ENCODE peak calls at places on chromosome 6, in ten cellular contexts. R, I, Q, U, V, L, F, Z, X and P are unnamed samples.

GRCh38 chr6:47047479-47048411 is 5.6 kb upstream of the ADGRF1 start:
- DNase-seq in F (peak; percentile 50), X (peak; percentile 47), Q (no peak), R (peak; percentile 72), L (peak; percentile 0), Z (peak; percentile 94), I (no peak), V (peak; percentile 90), U (peak; percentile 89), P (peak; percentile 73)

GRCh38 chr6:86963352-86963751 is 26.0 kb downstream of the HTR1E start:
- DNase-seq in Q (no peak), L (no peak), X (no peak), R (no peak), F (no peak), U (peak; percentile 25), V (no peak), I (no peak), Z (no peak), P (no peak)

GRCh38 chr6:147285087-147285855 is 81.1 kb downstream of the STXBP5 start:
- DNase-seq in I (no peak), U (peak; percentile 57), X (no peak), R (peak; percentile 60), V (peak; percentile 59), L (no peak), F (no peak), Z (peak; percentile 67), Q (no peak), P (peak; percentile 32)

GRCh38 chr6:40587240-40588069 is at the start of gene LRFN2:
- DNase-seq in U (peak; percentile 69), R (peak; percentile 50), Z (peak; percentile 94), I (peak; percentile 25), X (peak; percentile 92), Q (peak; percentile 19), V (peak; percentile 63), L (peak; percentile 42), F (peak; percentile 86), P (no peak)

GRCh38 chr6:17349437-17349836 is 44.0 kb upstream of the CAP2 start:
- DNase-seq in Q (no peak), L (no peak), I (no peak), F (no peak), R (peak; percentile 15), X (no peak), V (no peak), Z (no peak), U (peak; percentile 53), P (no peak)

GRCh38 chr6:25579484-25579883 is 72.5 kb upstream of the SCGN start:
- DNase-seq in L (no peak), U (no peak), V (no peak), X (no peak), I (no peak), Q (no peak), R (no peak), F (no peak), Z (peak; percentile 52), P (no peak)

GRCh38 chr6:10465633-10466499 is 51.0 kb upstream of the TFAP2A start:
- DNase-seq in X (peak; percentile 75), V (peak; percentile 18), I (no peak), Q (no peak), Z (peak; percentile 84), R (peak; percentile 64), U (peak; percentile 44), F (peak; percentile 83), L (no peak), P (no peak)

GRCh38 chr6:75609639-75610590 is 8.2 kb downstream of the SENP6 start:
- DNase-seq in L (no peak), I (no peak), X (no peak), R (peak; percentile 35), Q (no peak), F (no peak), V (no peak), U (peak; percentile 84), Z (no peak), P (no peak)

GRCh38 chr6:167119680-167120556 is 3.0 kb upstream of the CCR6 start:
- DNase-seq in X (no peak), F (no peak), I (peak; percentile 35), R (no peak), L (peak; percentile 72), U (no peak), V (peak; percentile 50), Q (no peak), Z (no peak), P (no peak)

GRCh38 chr6:142881771-142882170 is 63.2 kb downstream of the HIVEP2 start:
- DNase-seq in V (peak; percentile 73), L (no peak), F (no peak), Z (no peak), R (peak; percentile 35), X (no peak), Q (no peak), I (no peak), U (no peak), P (no peak)

GRCh38 chr6:56055066-56055465 is 179.7 kb upstream of the BMP5 start:
- DNase-seq in I (no peak), Z (no peak), U (no peak), X (no peak), R (peak; percentile 75), F (no peak), L (no peak), Q (no peak), V (no peak), P (no peak)

GRCh38 chr6:126152346-126152745 is 166.0 kb downstream of the TRMT11 start:
- DNase-seq in I (no peak), L (no peak), Z (no peak), V (no peak), X (no peak), U (no peak), F (no peak), Q (no peak), R (no peak), P (no peak)

GRCh38 chr6:169292340-169293124 is 38.9 kb upstream of the THBS2 start:
- DNase-seq in I (no peak), U (peak; percentile 93), X (no peak), Q (peak; percentile 16), V (no peak), F (no peak), R (peak; percentile 100), Z (peak; percentile 41), L (no peak), P (peak; percentile 83)

GRCh38 chr6:111871725-111872520 is 1.3 kb downstream of the FYN start:
- DNase-seq in F (no peak), L (peak; percentile 40), U (peak; percentile 34), Q (no peak), R (no peak), X (peak; percentile 61), I (no peak), V (peak; percentile 11), Z (peak; percentile 88), P (no peak)

GRCh38 chr6:22737331-22737730 is 168.0 kb downstream of the HDGFL1 start:
- DNase-seq in F (peak; percentile 67), U (peak; percentile 51), Z (peak; percentile 93), X (peak; percentile 60), Q (no peak), L (no peak), R (peak; percentile 66), V (peak; percentile 30), I (no peak), P (peak; percentile 6)

GRCh38 chr6:31528307-31528777 is 420 bp upstream of the MCCD1 start:
- DNase-seq in U (no peak), I (no peak), Q (no peak), R (peak; percentile 23), X (no peak), Z (no peak), V (no peak), L (no peak), F (no peak), P (no peak)

GRCh38 chr6:120826253-120826652 is 508.0 kb downstream of the TBC1D32 start:
- DNase-seq in F (peak; percentile 63), I (no peak), Z (peak; percentile 71), V (peak; percentile 28), X (peak; percentile 59), R (no peak), L (no peak), Q (no peak), U (no peak), P (no peak)

GRCh38 chr6:108133594-108134179 is 32.1 kb upstream of the NR2E1 start:
- DNase-seq in V (peak; percentile 81), R (peak; percentile 75), L (no peak), X (peak; percentile 85), U (peak; percentile 87), I (no peak), F (peak; percentile 88), Q (peak; percentile 16), Z (peak; percentile 96), P (no peak)

GRCh38 chr6:227812-228338 is 64.4 kb upstream of the DUSP22 start:
- DNase-seq in Z (no peak), L (no peak), X (no peak), R (no peak), U (no peak), Q (no peak), V (no peak), I (no peak), F (no peak), P (no peak)